ENCODE peak calls at places on chromosomes 4 and X, in ten cellular contexts. D, I, H, J, A, M, E, Q, T and S are unnamed samples.

GRCh38 chrX:153530411-153531145 is 13.1 kb downstream of the ATP2B3 start:
- DNase-seq in D (no peak), I (no peak), H (no peak), J (peak), A (no peak), M (no peak), E (no peak), Q (no peak), T (no peak), S (no peak)

GRCh38 chr4:105415281-105415744 is 58.5 kb downstream of the PPA2 start:
- DNase-seq in D (no peak), I (no peak), H (no peak), J (peak), A (no peak), M (no peak), E (no peak), Q (no peak), T (no peak), S (no peak)

GRCh38 chr4:7557447-7557846 is 122.7 kb upstream of the PSAPL1 start:
- DNase-seq in D (no peak), I (peak), H (peak), J (no peak), A (peak), M (no peak), E (no peak), Q (no peak), T (no peak), S (no peak)

GRCh38 chr4:183337833-183338232 is 15.6 kb upstream of the CLDN24 start:
- DNase-seq in D (no peak), I (no peak), H (no peak), J (peak), A (no peak), M (no peak), E (no peak), Q (peak), T (no peak), S (no peak)

GRCh38 chrX:8657883-8658282 is 74.1 kb downstream of the ANOS1 start:
- DNase-seq in D (no peak), I (no peak), H (no peak), J (no peak), A (no peak), M (no peak), E (no peak), Q (no peak), T (no peak), S (no peak)

GRCh38 chr4:57661707-57662106 is 551.5 kb upstream of the IGFBP7 start:
- DNase-seq in D (no peak), I (no peak), H (no peak), J (no peak), A (no peak), M (no peak), E (no peak), Q (no peak), T (no peak), S (no peak)

GRCh38 chrX:40272141-40272540 is 174.4 kb upstream of the BCOR start:
- DNase-seq in D (no peak), I (no peak), H (no peak), J (no peak), A (no peak), M (no peak), E (no peak), Q (no peak), T (no peak), S (no peak)

GRCh38 chrX:69539437-69539836 is 35.3 kb downstream of the NALF2 start:
- DNase-seq in D (no peak), I (no peak), H (no peak), J (no peak), A (no peak), M (no peak), E (no peak), Q (no peak), T (no peak), S (no peak)

GRCh38 chr4:127759893-127760292 is 22.2 kb upstream of the HSPA4L start:
- DNase-seq in D (no peak), I (no peak), H (peak), J (no peak), A (no peak), M (no peak), E (no peak), Q (no peak), T (no peak), S (no peak)

GRCh38 chr4:8267077-8267476 is 2.5 kb upstream of the HTRA3 start:
- DNase-seq in D (peak), I (peak), H (peak), J (peak), A (no peak), M (peak), E (peak), Q (no peak), T (peak), S (no peak)

GRCh38 chr4:40247350-40247749 is 50.5 kb downstream of the RHOH start:
- DNase-seq in D (peak), I (no peak), H (no peak), J (no peak), A (no peak), M (no peak), E (no peak), Q (no peak), T (no peak), S (no peak)

GRCh38 chr4:66575024-66575696 is 904.9 kb upstream of the EPHA5 start:
- DNase-seq in D (no peak), I (peak), H (peak), J (no peak), A (no peak), M (no peak), E (no peak), Q (no peak), T (no peak), S (no peak)

GRCh38 chrX:44897539-44897938 is 24.6 kb downstream of the KDM6A start:
- DNase-seq in D (no peak), I (no peak), H (no peak), J (no peak), A (no peak), M (no peak), E (no peak), Q (no peak), T (no peak), S (no peak)

GRCh38 chrX:50403903-50404302 is 66.7 kb downstream of the DGKK start:
- DNase-seq in D (no peak), I (no peak), H (no peak), J (no peak), A (no peak), M (no peak), E (no peak), Q (no peak), T (no peak), S (no peak)

GRCh38 chr4:94636004-94636403 is 121.8 kb upstream of the BMPR1B start:
- DNase-seq in D (no peak), I (peak), H (peak), J (no peak), A (no peak), M (no peak), E (no peak), Q (no peak), T (no peak), S (no peak)

GRCh38 chrX:120365320-120365719 is 3.4 kb downstream of the ATP1B4 start:
- DNase-seq in D (peak), I (peak), H (no peak), J (no peak), A (no peak), M (peak), E (peak), Q (no peak), T (peak), S (no peak)

GRCh38 chrX:7088968-7089615 is 58.4 kb upstream of the STS start:
- DNase-seq in D (peak), I (no peak), H (no peak), J (no peak), A (no peak), M (no peak), E (peak), Q (no peak), T (peak), S (no peak)

GRCh38 chr4:22099896-22100295 is 151.3 kb upstream of the KCNIP4 start:
- DNase-seq in D (no peak), I (peak), H (no peak), J (no peak), A (no peak), M (no peak), E (no peak), Q (no peak), T (no peak), S (no peak)

GRCh38 chr4:140308366-140309123 is 64.9 kb upstream of the SCOC start:
- DNase-seq in D (no peak), I (peak), H (peak), J (peak), A (no peak), M (no peak), E (peak), Q (peak), T (no peak), S (no peak)

GRCh38 chr4:125397226-125397625 is 82.5 kb downstream of the FAT4 start:
- DNase-seq in D (no peak), I (no peak), H (no peak), J (no peak), A (no peak), M (no peak), E (no peak), Q (no peak), T (no peak), S (no peak)

GRCh38 chr4:40311811-40312346 is 23.3 kb upstream of the CHRNA9 start:
- DNase-seq in D (no peak), I (no peak), H (no peak), J (no peak), A (no peak), M (no peak), E (no peak), Q (no peak), T (peak), S (no peak)

GRCh38 chr4:7815562-7815961 is 124.1 kb downstream of the AFAP1 start:
- DNase-seq in D (no peak), I (peak), H (peak), J (no peak), A (no peak), M (no peak), E (no peak), Q (peak), T (no peak), S (no peak)

GRCh38 chr4:114178392-114178791 is 198.9 kb upstream of the ARSJ start:
- DNase-seq in D (no peak), I (no peak), H (no peak), J (no peak), A (no peak), M (no peak), E (no peak), Q (no peak), T (no peak), S (no peak)

GRCh38 chr4:120977435-120977997 is 55.0 kb upstream of the PRDM5 start:
- DNase-seq in D (no peak), I (peak), H (peak), J (no peak), A (peak), M (no peak), E (no peak), Q (no peak), T (peak), S (peak)

GRCh38 chrX:118528089-118528753 is 32.6 kb downstream of the DOCK11 start:
- DNase-seq in D (peak), I (no peak), H (no peak), J (no peak), A (no peak), M (no peak), E (no peak), Q (no peak), T (no peak), S (no peak)

GRCh38 chr4:27066591-27066990 is 205.9 kb downstream of the STIM2 start:
- DNase-seq in D (no peak), I (peak), H (no peak), J (no peak), A (no peak), M (peak), E (peak), Q (no peak), T (no peak), S (no peak)

GRCh38 chr4:74671074-74671698 is 123.1 kb downstream of the BTC start:
- DNase-seq in D (no peak), I (peak), H (peak), J (no peak), A (peak), M (no peak), E (no peak), Q (no peak), T (peak), S (no peak)

GRCh38 chr4:76311896-76312331 is 5.4 kb downstream of the STBD1 start:
- DNase-seq in D (no peak), I (no peak), H (no peak), J (no peak), A (no peak), M (no peak), E (peak), Q (no peak), T (no peak), S (no peak)

GRCh38 chr4:165079476-165079875 is 25.8 kb downstream of the TRIM75 start:
- DNase-seq in D (no peak), I (peak), H (peak), J (no peak), A (no peak), M (no peak), E (peak), Q (no peak), T (no peak), S (no peak)

GRCh38 chr4:55554453-55555030 is 7.8 kb upstream of the CLOCK start:
- DNase-seq in D (no peak), I (peak), H (peak), J (no peak), A (no peak), M (no peak), E (no peak), Q (no peak), T (no peak), S (no peak)

GRCh38 chr4:139951051-139951450 is 202.9 kb downstream of the MAML3 start:
- DNase-seq in D (no peak), I (peak), H (no peak), J (no peak), A (no peak), M (no peak), E (no peak), Q (no peak), T (no peak), S (no peak)

DNA sequence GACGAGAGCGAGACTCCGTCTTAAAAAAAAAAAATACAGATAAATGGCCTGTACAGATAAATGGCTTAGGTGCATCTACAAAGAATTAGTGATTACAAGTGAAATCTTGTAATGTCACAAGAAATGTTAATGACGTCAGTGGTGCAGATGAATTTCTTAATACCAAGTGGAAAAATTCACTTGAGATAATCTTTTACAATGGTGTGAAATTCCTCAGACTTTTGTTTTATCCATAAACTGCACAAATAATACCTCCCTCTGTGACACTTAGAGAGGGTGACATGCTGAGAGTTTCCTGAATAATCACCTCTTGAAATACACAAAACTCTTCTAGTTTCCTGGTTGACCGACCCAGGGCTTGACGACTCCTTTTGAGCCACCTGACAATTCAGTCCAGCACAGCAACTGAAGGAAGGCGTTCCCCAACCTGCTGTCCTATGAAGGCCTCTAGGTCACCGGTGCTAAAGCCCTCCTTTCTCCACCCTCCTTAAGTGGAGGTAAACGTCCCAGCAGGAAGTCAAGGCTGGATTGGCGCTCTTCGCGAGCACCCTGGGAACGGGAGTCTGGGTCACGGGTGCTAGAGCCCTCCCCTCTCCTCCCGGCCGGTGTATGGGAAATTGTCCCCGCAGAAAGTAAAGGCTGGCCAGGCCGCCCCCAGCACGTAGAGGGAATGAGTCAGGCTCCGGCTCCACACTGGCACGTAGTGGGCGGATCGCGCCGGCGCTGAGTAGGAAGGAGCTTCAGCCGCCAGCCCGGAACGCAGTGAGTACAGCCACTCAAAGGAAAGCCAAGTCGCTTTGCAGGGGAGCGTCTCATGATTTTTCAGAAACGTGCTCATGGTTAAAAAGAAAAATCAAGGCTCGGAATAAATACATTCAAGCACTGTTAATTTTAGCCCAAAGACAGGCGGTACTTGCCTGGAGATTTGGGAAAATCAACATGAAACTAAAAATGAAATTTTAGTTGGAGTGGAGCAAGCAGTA is at the start of gene TMEM144:
- DNase-seq in D (peak), I (peak), H (peak), J (peak), A (peak), M (peak), E (peak), Q (peak), T (peak), S (no peak)
- TF ChIP-seq CTCF in D (no peak), I (peak), H (peak), J (no peak), A (no peak), M (peak), E (no peak), Q (no peak), T (peak), S (no peak)

GRCh38 chr4:2592572-2592971 is 56.1 kb downstream of the FAM193A start:
- DNase-seq in D (no peak), I (no peak), H (no peak), J (no peak), A (no peak), M (no peak), E (no peak), Q (no peak), T (no peak), S (no peak)
- H3K4me3 ChIP-seq in D (no peak), I (no peak), H (no peak), J (no peak), A (no peak), M (no peak), E (no peak), Q (no peak), T (no peak), S (no peak)

DNA sequence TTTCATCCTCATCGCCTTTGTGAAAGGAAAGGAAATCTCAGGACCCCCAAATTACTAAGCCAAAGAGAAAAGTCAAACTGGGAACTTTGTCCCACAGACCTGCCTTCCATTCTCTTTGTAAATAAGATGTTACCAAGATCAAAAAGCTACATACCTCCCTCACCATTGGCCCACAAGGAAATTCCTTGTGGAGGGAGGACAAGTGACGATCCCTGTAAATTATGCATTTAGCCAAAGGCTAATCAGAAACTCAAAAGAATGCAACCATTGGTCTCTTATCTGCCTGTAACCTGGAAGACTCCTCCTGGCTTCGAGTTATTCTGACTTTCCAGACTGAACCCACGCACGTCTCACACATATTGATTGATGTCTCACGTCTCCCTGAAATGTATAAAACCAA is 70.3 kb downstream of the SHOX start:
- DNase-seq in D (no peak), I (no peak), H (no peak), J (no peak), A (no peak), M (no peak), E (no peak), Q (no peak), T (no peak), S (no peak)
- TF ChIP-seq CTCF in D (no peak), I (no peak), H (no peak), J (no peak), A (no peak), M (no peak), E (no peak), Q (no peak), T (no peak), S (no peak)

GRCh38 chr4:53234669-53235068 is 131.2 kb downstream of the SCFD2 start:
- DNase-seq in D (no peak), I (no peak), H (no peak), J (no peak), A (no peak), M (no peak), E (no peak), Q (no peak), T (no peak), S (no peak)

GRCh38 chr4:53235547-53235946 is 130.3 kb downstream of the SCFD2 start:
- DNase-seq in D (no peak), I (no peak), H (no peak), J (no peak), A (no peak), M (no peak), E (no peak), Q (no peak), T (no peak), S (no peak)

GRCh38 chr4:53240573-53240972 is 125.3 kb downstream of the SCFD2 start:
- DNase-seq in D (no peak), I (no peak), H (no peak), J (no peak), A (no peak), M (no peak), E (no peak), Q (no peak), T (no peak), S (no peak)
- H3K4me3 ChIP-seq in D (no peak), I (no peak), H (no peak), J (no peak), A (no peak), M (no peak), E (no peak), Q (no peak), T (no peak), S (no peak)

DNA sequence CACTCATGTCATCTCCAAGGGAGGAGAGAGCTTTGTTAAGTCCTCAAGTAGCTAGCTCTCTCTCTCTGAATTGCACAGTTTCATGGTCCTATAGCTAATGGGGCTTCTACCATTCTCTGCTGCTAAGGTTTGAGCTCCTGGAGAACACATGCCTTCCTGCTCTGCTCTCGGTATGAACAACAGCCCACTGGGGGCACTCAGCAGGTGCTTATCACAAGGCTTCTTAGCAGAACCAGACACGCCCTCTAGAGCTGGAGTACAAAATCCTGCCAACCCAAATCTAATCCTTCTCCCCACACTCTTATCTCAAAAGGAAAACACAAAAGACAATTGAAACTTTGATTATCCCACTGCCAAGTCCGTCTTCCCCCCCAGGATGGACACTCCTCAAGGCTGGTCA is 176.5 kb downstream of the HS3ST1 start:
- DNase-seq in D (no peak), I (no peak), H (no peak), J (no peak), A (no peak), M (no peak), E (no peak), Q (no peak), T (no peak), S (no peak)
- TF ChIP-seq CTCF in D (no peak), I (no peak), H (no peak), J (no peak), A (no peak), M (no peak), E (no peak), Q (no peak), T (no peak), S (no peak)